ENCODE peak calls at places on chromosomes 12 and 14, in seven cellular contexts. X is neuronal stem cell, W is H9, F is mesendoderm, L is H1, S is mesenchymal stem cell, H is trophoblast cell. A is an unnamed sample.

GRCh38 chr12:52251367-52252055 is 18.5 kb downstream of the KRT7 start:
- DNase-seq in X (no peak), W (no peak), F (no peak), L (no peak), S (no peak), H (peak; percentile 62), A (no peak)

GRCh38 chr12:19624401-19624930 is 185.2 kb downstream of the AEBP2 start:
- DNase-seq in X (no peak), W (no peak), F (no peak), L (no peak), S (peak; percentile 39), H (no peak), A (no peak)

GRCh38 chr12:106919910-106920544 is 35.7 kb upstream of the TMEM263 start:
- DNase-seq in X (peak; percentile 35), W (no peak), F (peak; percentile 36), L (no peak), S (peak; percentile 58), H (peak; percentile 4), A (peak; percentile 63)

GRCh38 chr12:114764516-114764915 is 80.5 kb upstream of the TBX3 start:
- DNase-seq in X (peak; percentile 18), W (no peak), F (no peak), L (no peak), S (no peak), H (no peak), A (peak; percentile 30)

GRCh38 chr12:106235770-106236169 is 12.1 kb downstream of the CKAP4 start:
- DNase-seq in X (no peak), W (no peak), F (no peak), L (no peak), S (no peak), H (no peak), A (no peak)

GRCh38 chr14:29724991-29725390 is 202.7 kb downstream of the PRKD1 start:
- DNase-seq in X (peak; percentile 36), W (peak; percentile 37), F (peak; percentile 71), L (no peak), S (peak; percentile 53), H (no peak), A (peak; percentile 63)

GRCh38 chr12:6039894-6040601 is 84.4 kb downstream of the VWF start:
- DNase-seq in X (no peak), W (peak; percentile 84), F (peak; percentile 85), L (no peak), S (peak; percentile 73), H (peak; percentile 41), A (peak; percentile 74)

GRCh38 chr12:67705394-67706370 is 57.1 kb downstream of the DYRK2 start:
- DNase-seq in X (no peak), W (no peak), F (no peak), L (no peak), S (peak; percentile 82), H (no peak), A (peak; percentile 82)

GRCh38 chr12:17296882-17297281 is 690.9 kb upstream of the LMO3 start:
- DNase-seq in X (no peak), W (no peak), F (no peak), L (no peak), S (no peak), H (no peak), A (no peak)

GRCh38 chr12:113240395-113240794 is 19.1 kb downstream of the TPCN1 start:
- DNase-seq in X (no peak), W (no peak), F (no peak), L (no peak), S (no peak), H (no peak), A (no peak)

GRCh38 chr12:102756564-102756963 is 160.5 kb downstream of the PAH start:
- DNase-seq in X (no peak), W (no peak), F (no peak), L (no peak), S (no peak), H (no peak), A (no peak)

GRCh38 chr14:54652188-54652889 is 85.4 kb downstream of the SAMD4A start:
- DNase-seq in X (peak; percentile 53), W (peak; percentile 87), F (peak; percentile 99), L (peak; percentile 76), S (peak; percentile 100), H (peak; percentile 94), A (peak; percentile 100)

GRCh38 chr12:1972260-1972659 is 32.0 kb downstream of the DCP1B start:
- DNase-seq in X (no peak), W (no peak), F (no peak), L (no peak), S (peak; percentile 42), H (no peak), A (peak; percentile 74)

GRCh38 chr12:128754275-128754674 is 69.5 kb downstream of the SLC15A4 start:
- DNase-seq in X (no peak), W (no peak), F (no peak), L (no peak), S (no peak), H (no peak), A (no peak)

GRCh38 chr12:121711925-121712461 is 559 bp upstream of the TMEM120B start:
- DNase-seq in X (no peak), W (no peak), F (peak; percentile 72), L (no peak), S (no peak), H (peak; percentile 46), A (no peak)

GRCh38 chr14:96267916-96268315 is 11.9 kb downstream of the BDKRB1 start:
- DNase-seq in X (no peak), W (peak; percentile 9), F (no peak), L (no peak), S (no peak), H (no peak), A (peak; percentile 69)

DNA sequence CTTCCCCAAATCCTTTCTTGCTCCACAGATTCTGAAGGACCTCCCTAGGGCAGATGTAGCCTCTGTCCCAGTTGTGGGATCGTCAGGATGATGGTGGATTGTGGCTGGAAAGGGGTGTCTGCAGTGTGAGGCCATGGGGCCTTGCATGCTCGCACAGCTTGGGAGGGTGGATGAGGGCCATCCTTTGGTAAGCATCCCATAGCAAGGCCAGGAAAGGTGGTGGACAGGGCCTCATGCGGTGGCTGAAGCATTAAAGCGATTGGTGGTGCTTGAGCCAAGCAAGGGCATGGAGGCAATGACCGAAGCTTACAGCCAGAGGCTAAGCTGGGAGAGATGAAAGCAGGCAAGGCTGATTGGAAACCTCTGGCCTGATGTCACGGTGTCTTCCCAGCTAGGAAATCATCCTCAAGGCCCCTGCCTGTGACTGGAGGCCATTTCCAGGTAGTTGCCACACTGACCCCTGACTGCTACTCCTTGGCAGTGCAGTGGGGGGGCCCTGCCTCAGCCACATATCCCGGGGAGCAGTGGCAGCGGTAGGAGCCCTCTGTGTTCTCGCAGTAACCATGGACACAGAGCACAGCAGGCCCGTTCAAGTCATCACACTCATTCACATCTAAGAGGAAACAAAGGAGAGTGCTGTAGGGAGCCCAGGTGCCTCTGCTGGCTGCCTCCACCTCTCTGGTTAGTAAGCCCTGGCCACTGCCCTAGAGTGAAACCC is 7.0 kb downstream of the ISCA2 start:
- DNase-seq in X (peak; percentile 54), W (peak; percentile 86), F (peak; percentile 90), L (no peak), S (no peak), H (no peak), A (no peak)
- H3K23ac ChIP-seq in X (no peak overlapping the region), W (no peak overlapping the region), F (no peak overlapping the region), L (no peak overlapping the region), S (no peak overlapping the region), H (no peak overlapping the region), A (no peak overlapping the region)

DNA sequence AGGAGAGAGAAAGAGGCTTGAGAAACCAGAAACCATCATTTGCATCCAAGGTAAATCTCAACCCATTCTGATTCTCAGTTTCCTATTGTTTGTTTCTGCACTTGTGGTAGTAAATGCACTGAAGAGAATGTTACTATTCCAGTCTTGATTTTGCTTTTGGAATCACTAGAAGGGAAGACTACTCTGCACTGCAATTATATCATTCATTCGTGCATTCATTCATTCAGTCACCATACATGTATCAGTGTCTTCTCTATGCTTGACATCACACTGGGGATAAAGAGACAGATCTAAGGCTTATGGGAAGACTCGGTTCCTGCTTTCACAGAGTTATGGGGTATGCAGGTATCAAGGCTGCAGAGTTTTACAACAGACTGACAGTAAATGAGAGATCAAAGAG is 90.3 kb upstream of the EGLN3 start:
- DNase-seq in X (no peak), W (no peak), F (no peak), L (no peak), S (no peak), H (no peak), A (no peak)
- H2AK5ac ChIP-seq in X (no peak overlapping the region), W (no peak overlapping the region), F (no peak overlapping the region), L (no peak overlapping the region), S (no peak overlapping the region), H (no peak overlapping the region), A (no peak overlapping the region)

DNA sequence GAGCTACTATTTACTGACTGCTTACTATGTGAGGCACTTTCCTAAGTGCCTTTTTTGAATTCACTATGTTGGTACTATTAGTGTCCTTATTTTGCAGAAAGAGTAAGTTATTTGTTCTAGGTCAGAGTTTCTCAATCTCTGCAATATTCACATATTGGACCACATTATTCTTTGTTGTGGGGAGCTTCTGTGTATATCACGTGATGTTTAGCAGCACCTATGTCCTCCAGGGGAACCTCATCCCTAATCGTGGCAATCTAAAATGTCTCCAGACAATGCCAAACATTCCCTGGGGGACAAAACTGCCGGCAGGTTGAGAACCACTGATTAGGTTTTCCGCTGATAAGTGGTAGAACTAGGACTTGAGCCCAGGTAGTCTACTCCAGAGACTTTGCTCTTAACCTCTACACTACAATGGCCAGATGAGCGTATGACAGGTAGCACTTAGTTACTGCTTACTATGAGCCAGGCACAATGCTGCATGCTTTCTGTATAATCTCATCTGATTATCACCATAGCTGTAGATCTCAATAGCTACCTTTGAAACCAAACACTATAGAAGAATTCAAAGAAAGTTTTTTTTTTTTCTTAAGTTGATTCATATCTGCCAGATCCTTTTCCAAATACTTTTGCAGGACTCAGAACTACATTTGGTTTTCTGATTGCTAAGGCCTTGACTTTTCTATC is 38.9 kb downstream of the NELL2 start:
- DNase-seq in X (no peak), W (no peak), F (peak; percentile 19), L (no peak), S (no peak), H (peak; percentile 28), A (no peak)
- H3K23ac ChIP-seq in X (no peak overlapping the region), W (no peak overlapping the region), F (no peak overlapping the region), L (no peak overlapping the region), S (no peak overlapping the region), H (no peak overlapping the region), A (no peak overlapping the region)

DNA sequence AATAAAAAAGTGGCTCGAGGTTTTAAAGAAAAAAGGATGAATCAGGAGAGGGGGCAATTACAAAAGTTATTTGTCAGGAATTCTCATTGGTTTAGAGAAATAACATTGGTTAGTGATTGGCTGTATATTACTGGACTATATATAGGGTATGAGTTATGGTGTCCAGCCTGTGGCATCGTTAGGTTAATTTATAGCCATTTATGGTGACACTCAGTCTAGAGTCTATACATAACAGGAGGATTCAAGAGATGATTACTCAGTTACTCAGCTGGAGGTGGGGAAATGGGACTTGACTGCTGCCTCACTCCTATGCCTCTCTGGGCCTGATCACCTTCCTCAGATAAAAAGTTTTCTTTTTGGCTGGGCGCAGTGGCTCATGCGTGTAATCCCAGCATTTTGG is 25.6 kb upstream of the NFYB start:
- DNase-seq in X (no peak), W (no peak), F (no peak), L (no peak), S (peak; percentile 46), H (peak; percentile 15), A (no peak)
- H2AK5ac ChIP-seq in X (no peak overlapping the region), W (no peak overlapping the region), F (no peak overlapping the region), L (no peak overlapping the region), S (no peak overlapping the region), H (no peak overlapping the region), A (no peak overlapping the region)

GRCh38 chr14:68088463-68088862 is 268.9 kb downstream of the RAD51B start:
- DNase-seq in X (no peak), W (no peak), F (no peak), L (no peak), S (no peak), H (no peak), A (peak; percentile 36)
- H3K23ac ChIP-seq in X (no peak overlapping the region), W (no peak overlapping the region), F (no peak overlapping the region), L (no peak overlapping the region), S (no peak overlapping the region), H (no peak overlapping the region), A (peak overlapping the region; percentile 71)

GRCh38 chr12:124252964-124253363 is 41.9 kb upstream of the RFLNA start:
- DNase-seq in X (no peak), W (no peak), F (no peak), L (no peak), S (no peak), H (no peak), A (no peak)
- H2AK5ac ChIP-seq in X (no peak overlapping the region), W (no peak overlapping the region), F (no peak overlapping the region), L (no peak overlapping the region), S (no peak overlapping the region), H (no peak overlapping the region), A (no peak overlapping the region)